ENCODE peak calls at places on chromosomes 2 and 18, in four cellular contexts. Z is heart right ventricle; I is activated T-helper 1 cell treated with anti-CD3 and anti-CD28 coated beads, Interleukin-12 subunit alpha, Interleukin-12 subunit beta, Interleukin-2, Interleukin-4 antibody, amounts not matched to agents 30 ng/mL and 10 ng/mL and 1 ng/mL, durations not matched to agents 14 hours and 24 hours and 36 hours; Q is COR-L47. W is an unnamed sample.

GRCh38 chr2:140916410-140916809 is 1214.4 kb downstream of the LRP1B start:
- DNase-seq in Z (no peak), I (no peak), Q (no peak), W (no peak)

GRCh38 chr18:48699761-48700160 is 160.9 kb downstream of the CTIF start:
- DNase-seq in Z (no peak), I (no peak), Q (no peak), W (no peak)

GRCh38 chr2:30385327-30385726 is 61.7 kb upstream of the LCLAT1 start:
- DNase-seq in Z (no peak), I (no peak), Q (no peak), W (no peak)

GRCh38 chr2:72182547-72183460 is 35.1 kb upstream of the CYP26B1 start:
- DNase-seq in Z (peak), I (no peak), Q (no peak), W (no peak)

GRCh38 chr2:42903821-42904575 is 111.6 kb upstream of the HAAO start:
- DNase-seq in Z (peak), I (no peak), Q (peak), W (no peak)

GRCh38 chr2:71907503-71907902 is 240.2 kb downstream of the CYP26B1 start:
- DNase-seq in Z (no peak), I (no peak), Q (no peak), W (no peak)

GRCh38 chr2:20125616-20126015 is 74.2 kb upstream of the LAPTM4A start:
- DNase-seq in Z (no peak), I (no peak), Q (no peak), W (no peak)

GRCh38 chr2:38601463-38602135 is 1.1 kb downstream of the HNRNPLL start:
- DNase-seq in Z (no peak), I (no peak), Q (no peak), W (no peak)

GRCh38 chr2:216341151-216341550 is 31.1 kb downstream of the MARCHF4 start:
- DNase-seq in Z (no peak), I (no peak), Q (peak), W (no peak)

GRCh38 chr18:48983793-48984437 is 33.1 kb upstream of the SMAD7 start:
- DNase-seq in Z (peak), I (no peak), Q (peak), W (no peak)

GRCh38 chr18:62953663-62954062 is 238.3 kb downstream of the PHLPP1 start:
- DNase-seq in Z (no peak), I (no peak), Q (no peak), W (no peak)

W was measured in natural killer cell treated with Interleukin-12 subunit alpha and Interleukin-12 subunit beta and Interleukin-15 and Interleukin-18, amount 100 ng/mL, for 72 hours.